ENCODE peak calls at places on chromosomes 2 and 18, in seven cellular contexts. V is IMR-90, R is neuronal stem cell, Z is mesendoderm, O is trophoblast cell, H is H9, C is mesenchymal stem cell. A is an unnamed sample.

GRCh38 chr2:164840458-164840929 is 1.1 kb downstream of the COBLL1 start:
- DNase-seq in V (no peak), R (no peak), Z (peak; percentile 35), O (no peak), H (peak; percentile 43), C (peak; percentile 21), A (peak; percentile 59)

GRCh38 chr2:144517825-144518699 is 1.9 kb downstream of the ZEB2 start:
- DNase-seq in V (no peak), R (no peak), Z (peak; percentile 49), O (no peak), H (no peak), C (no peak), A (no peak)

GRCh38 chr2:175168564-175168945 is 552 bp upstream of the ATF2 start:
- DNase-seq in V (no peak), R (no peak), Z (no peak), O (no peak), H (no peak), C (no peak), A (no peak)

GRCh38 chr2:98253461-98254073 is 92.7 kb upstream of the CNGA3 start:
- DNase-seq in V (no peak), R (no peak), Z (no peak), O (no peak), H (no peak), C (no peak), A (no peak)

GRCh38 chr2:95347681-95348608 is 50.8 kb downstream of the KCNIP3 start:
- DNase-seq in V (no peak), R (no peak), Z (no peak), O (no peak), H (peak; percentile 24), C (no peak), A (peak; percentile 49)

GRCh38 chr2:235833971-235834620 is 334.1 kb downstream of the GBX2 start:
- DNase-seq in V (no peak), R (no peak), Z (peak; percentile 33), O (no peak), H (no peak), C (no peak), A (no peak)

GRCh38 chr2:20433946-20434553 is 12.8 kb upstream of the RHOB start:
- DNase-seq in V (no peak), R (no peak), Z (no peak), O (no peak), H (no peak), C (no peak), A (no peak)

GRCh38 chr2:54626131-54626530 is 97.3 kb upstream of the EML6 start:
- DNase-seq in V (no peak), R (no peak), Z (no peak), O (peak; percentile 66), H (no peak), C (no peak), A (no peak)

GRCh38 chr18:49690307-49690706 is 123.0 kb downstream of the ACAA2 start:
- DNase-seq in V (peak; percentile 97), R (no peak), Z (no peak), O (no peak), H (no peak), C (peak; percentile 98), A (no peak)

GRCh38 chr2:227473019-227473461 is 1.1 kb downstream of the AGFG1 start:
- DNase-seq in V (peak; percentile 24), R (peak; percentile 43), Z (peak; percentile 45), O (no peak), H (no peak), C (no peak), A (peak; percentile 54)

GRCh38 chr2:127422631-127423475 is 4.6 kb downstream of the PROC start:
- DNase-seq in V (no peak), R (no peak), Z (peak; percentile 47), O (no peak), H (peak; percentile 79), C (no peak), A (no peak)

GRCh38 chr2:60470340-60470739 is 83.1 kb downstream of the BCL11A start:
- DNase-seq in V (no peak), R (no peak), Z (no peak), O (no peak), H (no peak), C (no peak), A (no peak)

GRCh38 chr2:147214900-147215299 is 629.9 kb upstream of the ACVR2A start:
- DNase-seq in V (no peak), R (no peak), Z (no peak), O (no peak), H (no peak), C (no peak), A (no peak)

GRCh38 chr2:102664439-102665042 is 45.2 kb downstream of the SLC9A2 start:
- DNase-seq in V (peak; percentile 6), R (no peak), Z (peak; percentile 50), O (peak; percentile 90), H (no peak), C (no peak), A (no peak)

GRCh38 chr2:240991378-240992263 is 6.8 kb upstream of the SNED1 start:
- DNase-seq in V (peak; percentile 97), R (no peak), Z (peak; percentile 55), O (peak; percentile 71), H (peak; percentile 42), C (peak; percentile 97), A (peak; percentile 43)

GRCh38 chr18:53909668-53910067 is 314.8 kb downstream of the MBD2 start:
- DNase-seq in V (peak; percentile 1), R (no peak), Z (peak; percentile 92), O (no peak), H (no peak), C (peak; percentile 4), A (peak; percentile 49)

GRCh38 chr2:235286624-235287368 is 207.0 kb upstream of the AGAP1 start:
- DNase-seq in V (no peak), R (no peak), Z (no peak), O (no peak), H (no peak), C (no peak), A (no peak)

GRCh38 chr2:132460781-132461180 is 44.2 kb downstream of the GPR39 start:
- DNase-seq in V (no peak), R (no peak), Z (no peak), O (no peak), H (no peak), C (no peak), A (no peak)

DNA sequence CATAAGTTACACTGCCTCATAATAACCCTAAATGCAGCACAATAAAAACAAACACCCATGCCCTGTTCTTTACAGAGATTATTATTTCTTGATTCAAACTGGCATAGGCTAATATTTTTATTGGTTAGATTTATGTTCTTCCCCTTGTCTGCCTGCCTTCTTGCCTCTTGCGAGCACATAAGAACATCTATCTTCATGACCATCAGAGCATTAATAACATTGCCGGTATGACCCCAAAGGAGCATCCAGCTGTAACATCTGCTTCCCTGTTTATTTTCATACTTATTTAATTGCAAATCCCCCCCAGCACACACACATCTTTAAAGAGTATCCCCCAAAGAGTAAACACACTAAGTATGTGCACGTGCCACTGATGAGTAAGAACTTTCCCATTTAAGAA is 735.8 kb upstream of the SLC8A1 start:
- DNase-seq in V (no peak), R (no peak), Z (no peak), O (no peak), H (no peak), C (no peak), A (no peak)
- H3K18ac ChIP-seq in V (no peak overlapping the region), R (no peak overlapping the region), Z (no peak overlapping the region), O (no peak overlapping the region), H (no peak overlapping the region), C (no peak overlapping the region), A (no peak overlapping the region)

DNA sequence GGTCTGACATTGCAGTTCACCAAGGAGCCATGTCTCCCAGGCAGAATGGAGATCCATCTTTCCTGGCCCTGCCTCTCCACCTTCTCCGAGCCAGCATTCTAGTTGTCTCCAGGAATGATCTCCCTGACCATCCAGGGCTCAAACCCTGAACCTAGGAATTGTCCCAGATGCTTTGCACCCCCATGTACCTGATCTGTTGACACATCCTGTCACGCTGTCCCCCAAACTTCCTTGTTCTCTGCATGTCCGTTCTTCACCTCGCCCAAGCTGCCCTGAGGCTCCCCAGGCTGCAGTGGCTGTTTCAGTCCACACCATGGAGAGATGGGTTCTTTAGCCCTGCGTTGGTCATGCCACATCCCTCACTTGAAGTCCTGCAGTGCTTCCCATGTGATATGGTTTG is 7.0 kb upstream of the MBP start:
- DNase-seq in V (no peak), R (no peak), Z (no peak), O (no peak), H (no peak), C (no peak), A (no peak)
- H3K18ac ChIP-seq in V (no peak overlapping the region), R (no peak overlapping the region), Z (no peak overlapping the region), O (no peak overlapping the region), H (no peak overlapping the region), C (no peak overlapping the region), A (no peak overlapping the region)

GRCh38 chr2:37985333-37985732 is 60.2 kb downstream of the RMDN2 start:
- DNase-seq in V (peak; percentile 69), R (no peak), Z (no peak), O (no peak), H (no peak), C (peak; percentile 26), A (no peak)

GRCh38 chr2:37982847-37983246 is 57.8 kb downstream of the RMDN2 start:
- DNase-seq in V (no peak), R (no peak), Z (peak; percentile 25), O (no peak), H (no peak), C (no peak), A (no peak)

GRCh38 chr2:37984176-37984575 is 59.1 kb downstream of the RMDN2 start:
- DNase-seq in V (no peak), R (no peak), Z (no peak), O (no peak), H (no peak), C (no peak), A (no peak)

GRCh38 chr2:37983719-37984118 is 58.6 kb downstream of the RMDN2 start:
- DNase-seq in V (no peak), R (no peak), Z (no peak), O (no peak), H (no peak), C (no peak), A (no peak)

DNA sequence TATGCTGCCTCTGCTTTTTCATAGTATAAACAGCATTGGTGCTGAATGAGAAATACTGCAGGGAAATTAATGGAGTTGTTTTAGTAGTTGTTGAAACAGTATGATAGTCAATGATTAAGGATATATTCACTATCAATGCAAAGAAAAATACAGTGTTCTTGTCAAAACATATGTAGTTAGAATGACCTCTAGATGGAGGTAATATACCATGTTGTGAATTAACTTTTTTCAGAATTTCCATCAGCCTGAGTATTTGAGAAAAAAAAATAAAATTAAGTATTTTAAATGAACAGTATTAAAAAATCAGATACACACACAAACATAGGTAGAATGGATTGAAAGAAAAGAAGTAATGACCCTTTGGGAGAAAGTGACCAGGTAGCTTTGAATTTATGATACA is 59.5 kb downstream of the RMDN2 start:
- DNase-seq in V (peak; percentile 42), R (no peak), Z (peak; percentile 13), O (no peak), H (no peak), C (peak; percentile 33), A (no peak)
- H3K18ac ChIP-seq in V (no peak overlapping the region), R (no peak overlapping the region), Z (no peak overlapping the region), O (no peak overlapping the region), H (no peak overlapping the region), C (no peak overlapping the region), A (no peak overlapping the region)

DNA sequence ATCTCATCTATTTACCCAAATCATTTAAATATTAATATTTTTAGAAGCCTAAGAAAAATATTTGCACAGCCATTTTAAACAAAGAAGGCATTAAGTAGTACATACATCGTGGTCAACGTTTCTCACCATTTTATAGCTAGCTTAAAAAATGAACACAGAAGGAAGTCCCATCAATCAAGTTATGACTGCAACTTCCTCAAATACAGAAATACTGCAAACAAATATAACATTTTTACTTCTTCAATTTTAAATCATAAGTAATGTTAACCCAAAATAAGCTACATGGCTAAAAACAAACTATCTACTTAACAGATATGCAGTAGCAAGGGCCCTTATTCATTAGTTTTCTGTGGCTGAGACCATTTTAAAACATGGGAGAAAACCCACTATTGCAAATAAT is 30.6 kb downstream of the ITSN2 start:
- DNase-seq in V (no peak), R (no peak), Z (no peak), O (no peak), H (no peak), C (no peak), A (no peak)
- H3K18ac ChIP-seq in V (no peak overlapping the region), R (no peak overlapping the region), Z (no peak overlapping the region), O (no peak overlapping the region), H (no peak overlapping the region), C (no peak overlapping the region), A (no peak overlapping the region)

A was measured in H1.